ENCODE peak calls at places on chromosomes 16 and 17, in five cellular contexts. One of them, this sample, is unnamed.

GRCh38 chr17:76265624-76266243 is 586 bp downstream of the UBALD2 start:
- DNase-seq in AG08395: peak; percentile 50
- DNase-seq in HEK293T: peak; percentile 63
- DNase-seq in stimulated activated CD4-positive, alpha-beta T cell treated with anti-CD3 and anti-CD28 coated beads, Interleukin-2, amount 100 ng/mL, for 24 hours: peak; percentile 65
- DNase-seq in prostate gland: peak; percentile 58
- DNase-seq in this sample: peak; percentile 69

GRCh38 chr16:19532601-19533000 is 8.9 kb downstream of the CCP110 start:
- DNase-seq in AG08395: no peak
- DNase-seq in HEK293T: no peak
- DNase-seq in stimulated activated CD4-positive, alpha-beta T cell treated with anti-CD3 and anti-CD28 coated beads, Interleukin-2, amount 100 ng/mL, for 24 hours: no peak
- DNase-seq in prostate gland: no peak
- DNase-seq in this sample: no peak

GRCh38 chr17:74430706-74431567 is 951 bp upstream of the GPRC5C start:
- DNase-seq in AG08395: peak; percentile 81
- DNase-seq in HEK293T: peak; percentile 63
- DNase-seq in stimulated activated CD4-positive, alpha-beta T cell treated with anti-CD3 and anti-CD28 coated beads, Interleukin-2, amount 100 ng/mL, for 24 hours: peak; percentile 39
- DNase-seq in prostate gland: peak; percentile 92
- DNase-seq in this sample: peak; percentile 42

GRCh38 chr16:15752717-15753488 is 102.9 kb downstream of the NDE1 start:
- DNase-seq in AG08395: no peak
- DNase-seq in HEK293T: no peak
- DNase-seq in stimulated activated CD4-positive, alpha-beta T cell treated with anti-CD3 and anti-CD28 coated beads, Interleukin-2, amount 100 ng/mL, for 24 hours: no peak
- DNase-seq in prostate gland: no peak
- DNase-seq in this sample: no peak

GRCh38 chr17:507441-507840 is 154.8 kb upstream of the RPH3AL start:
- DNase-seq in AG08395: no peak
- DNase-seq in HEK293T: no peak
- DNase-seq in stimulated activated CD4-positive, alpha-beta T cell treated with anti-CD3 and anti-CD28 coated beads, Interleukin-2, amount 100 ng/mL, for 24 hours: no peak
- DNase-seq in prostate gland: no peak
- DNase-seq in this sample: no peak

GRCh38 chr17:66511125-66511524 is 208.7 kb downstream of the PRKCA start:
- DNase-seq in AG08395: no peak
- DNase-seq in HEK293T: no peak
- DNase-seq in stimulated activated CD4-positive, alpha-beta T cell treated with anti-CD3 and anti-CD28 coated beads, Interleukin-2, amount 100 ng/mL, for 24 hours: no peak
- DNase-seq in prostate gland: no peak
- DNase-seq in this sample: no peak

GRCh38 chr16:52383640-52384292 is 163.2 kb downstream of the TOX3 start:
- DNase-seq in AG08395: no peak
- DNase-seq in HEK293T: no peak
- DNase-seq in stimulated activated CD4-positive, alpha-beta T cell treated with anti-CD3 and anti-CD28 coated beads, Interleukin-2, amount 100 ng/mL, for 24 hours: no peak
- DNase-seq in prostate gland: no peak
- DNase-seq in this sample: no peak

GRCh38 chr17:42241871-42242270 is 34.3 kb downstream of the STAT5B start:
- DNase-seq in AG08395: no peak
- DNase-seq in HEK293T: no peak
- DNase-seq in stimulated activated CD4-positive, alpha-beta T cell treated with anti-CD3 and anti-CD28 coated beads, Interleukin-2, amount 100 ng/mL, for 24 hours: no peak
- DNase-seq in prostate gland: no peak
- DNase-seq in this sample: no peak

GRCh38 chr16:11252482-11252931 is 3.5 kb downstream of the SOCS1 start:
- DNase-seq in AG08395: no peak
- DNase-seq in HEK293T: no peak
- DNase-seq in stimulated activated CD4-positive, alpha-beta T cell treated with anti-CD3 and anti-CD28 coated beads, Interleukin-2, amount 100 ng/mL, for 24 hours: peak; percentile 47
- DNase-seq in prostate gland: no peak
- DNase-seq in this sample: peak; percentile 75